ENCODE peak calls at places on chromosome 4, in nine cellular contexts. One of them, this sample, is unnamed.

GRCh38 chr4:183158062-183158461 is 59.0 kb downstream of the WWC2 start:
- DNase-seq in tibial nerve: no peak
- DNase-seq in BJ: no peak
- DNase-seq in GM23338: no peak
- DNase-seq in spleen: no peak
- DNase-seq in epithelial cell of esophagus: no peak
- DNase-seq in H9: no peak
- DNase-seq in brain microvascular endothelial cell: peak
- DNase-seq in GM12865: no peak
- DNase-seq in this sample: no peak

GRCh38 chr4:146269228-146269653 is 54.9 kb downstream of the REELD1 start:
- DNase-seq in GM23338: no peak
- DNase-seq in H9: no peak
- DNase-seq in tibial nerve: no peak
- DNase-seq in BJ: no peak
- DNase-seq in epithelial cell of esophagus: no peak
- DNase-seq in GM12865: peak
- DNase-seq in spleen: no peak
- DNase-seq in brain microvascular endothelial cell: no peak
- DNase-seq in this sample: no peak

GRCh38 chr4:23105759-23106370 is 413.1 kb downstream of the GBA3 start:
- DNase-seq in tibial nerve: no peak
- DNase-seq in BJ: no peak
- DNase-seq in H9: no peak
- DNase-seq in GM23338: no peak
- DNase-seq in GM12865: no peak
- DNase-seq in brain microvascular endothelial cell: no peak
- DNase-seq in spleen: no peak
- DNase-seq in epithelial cell of esophagus: peak
- DNase-seq in this sample: no peak

GRCh38 chr4:25029479-25030282 is 1.1 kb downstream of the LGI2 start:
- DNase-seq in brain microvascular endothelial cell: no peak
- DNase-seq in GM12865: no peak
- DNase-seq in GM23338: peak
- DNase-seq in BJ: no peak
- DNase-seq in epithelial cell of esophagus: no peak
- DNase-seq in tibial nerve: no peak
- DNase-seq in spleen: peak
- DNase-seq in H9: peak
- DNase-seq in this sample: no peak

GRCh38 chr4:105471566-105472176 is 2.2 kb downstream of the PPA2 start:
- DNase-seq in epithelial cell of esophagus: peak
- DNase-seq in brain microvascular endothelial cell: peak
- DNase-seq in tibial nerve: peak
- DNase-seq in GM23338: peak
- DNase-seq in BJ: no peak
- DNase-seq in H9: peak
- DNase-seq in GM12865: peak
- DNase-seq in spleen: peak
- DNase-seq in this sample: peak

GRCh38 chr4:26022346-26022891 is 108.4 kb downstream of the SMIM20 start:
- DNase-seq in tibial nerve: no peak
- DNase-seq in brain microvascular endothelial cell: peak
- DNase-seq in GM23338: no peak
- DNase-seq in epithelial cell of esophagus: peak
- DNase-seq in H9: no peak
- DNase-seq in BJ: peak
- DNase-seq in spleen: no peak
- DNase-seq in GM12865: no peak
- DNase-seq in this sample: no peak

GRCh38 chr4:122009524-122009923 is 57.7 kb upstream of the TRPC3 start:
- DNase-seq in H9: no peak
- DNase-seq in GM12865: no peak
- DNase-seq in spleen: no peak
- DNase-seq in epithelial cell of esophagus: no peak
- DNase-seq in brain microvascular endothelial cell: no peak
- DNase-seq in tibial nerve: no peak
- DNase-seq in BJ: no peak
- DNase-seq in GM23338: no peak
- DNase-seq in this sample: no peak

GRCh38 chr4:38034986-38035882 is 75.0 kb downstream of the PTTG2 start:
- DNase-seq in brain microvascular endothelial cell: peak
- DNase-seq in H9: no peak
- DNase-seq in spleen: no peak
- DNase-seq in GM12865: peak
- DNase-seq in BJ: no peak
- DNase-seq in epithelial cell of esophagus: peak
- DNase-seq in tibial nerve: no peak
- DNase-seq in GM23338: peak
- DNase-seq in this sample: no peak

GRCh38 chr4:169668069-169668721 is 47.8 kb downstream of the CLCN3 start:
- DNase-seq in tibial nerve: no peak
- DNase-seq in brain microvascular endothelial cell: no peak
- DNase-seq in GM12865: no peak
- DNase-seq in H9: no peak
- DNase-seq in epithelial cell of esophagus: no peak
- DNase-seq in GM23338: no peak
- DNase-seq in BJ: no peak
- DNase-seq in spleen: no peak
- DNase-seq in this sample: no peak

GRCh38 chr4:8191136-8191747 is 7.8 kb upstream of the SH3TC1 start:
- DNase-seq in GM23338: no peak
- DNase-seq in GM12865: peak
- DNase-seq in tibial nerve: peak
- DNase-seq in spleen: peak
- DNase-seq in brain microvascular endothelial cell: peak
- DNase-seq in H9: no peak
- DNase-seq in BJ: no peak
- DNase-seq in epithelial cell of esophagus: peak
- DNase-seq in this sample: no peak

GRCh38 chr4:52840531-52841350 is 21.4 kb upstream of the RASL11B start:
- DNase-seq in GM23338: peak
- DNase-seq in epithelial cell of esophagus: no peak
- DNase-seq in brain microvascular endothelial cell: no peak
- DNase-seq in BJ: no peak
- DNase-seq in spleen: no peak
- DNase-seq in GM12865: no peak
- DNase-seq in H9: no peak
- DNase-seq in tibial nerve: no peak
- DNase-seq in this sample: no peak

GRCh38 chr4:156052116-156052515 is 98.5 kb upstream of the CTSO start:
- DNase-seq in BJ: no peak
- DNase-seq in H9: no peak
- DNase-seq in spleen: no peak
- DNase-seq in tibial nerve: no peak
- DNase-seq in GM12865: no peak
- DNase-seq in brain microvascular endothelial cell: no peak
- DNase-seq in GM23338: no peak
- DNase-seq in epithelial cell of esophagus: peak
- DNase-seq in this sample: no peak

GRCh38 chr4:147829401-147830101 is 97.7 kb downstream of the ARHGAP10 start:
- DNase-seq in brain microvascular endothelial cell: peak
- DNase-seq in GM12865: no peak
- DNase-seq in spleen: no peak
- DNase-seq in BJ: no peak
- DNase-seq in epithelial cell of esophagus: peak
- DNase-seq in GM23338: no peak
- DNase-seq in tibial nerve: no peak
- DNase-seq in H9: no peak
- DNase-seq in this sample: no peak

GRCh38 chr4:173698557-173699262 is 168.7 kb upstream of the HAND2 start:
- DNase-seq in H9: no peak
- DNase-seq in GM23338: no peak
- DNase-seq in brain microvascular endothelial cell: no peak
- DNase-seq in GM12865: no peak
- DNase-seq in tibial nerve: no peak
- DNase-seq in BJ: no peak
- DNase-seq in spleen: no peak
- DNase-seq in epithelial cell of esophagus: no peak
- DNase-seq in this sample: no peak

GRCh38 chr4:87947381-87948160 is 27.9 kb upstream of the SPP1 start:
- DNase-seq in epithelial cell of esophagus: no peak
- DNase-seq in BJ: peak
- DNase-seq in brain microvascular endothelial cell: no peak
- DNase-seq in spleen: no peak
- DNase-seq in H9: no peak
- DNase-seq in GM23338: no peak
- DNase-seq in tibial nerve: no peak
- DNase-seq in GM12865: no peak
- DNase-seq in this sample: no peak

GRCh38 chr4:163744861-163745260 is 250.4 kb downstream of the TMA16 start:
- DNase-seq in spleen: no peak
- DNase-seq in GM12865: peak
- DNase-seq in tibial nerve: no peak
- DNase-seq in GM23338: no peak
- DNase-seq in H9: no peak
- DNase-seq in epithelial cell of esophagus: no peak
- DNase-seq in BJ: no peak
- DNase-seq in brain microvascular endothelial cell: no peak
- DNase-seq in this sample: no peak

GRCh38 chr4:7187691-7188090 is 4.6 kb upstream of the SORCS2 start:
- DNase-seq in BJ: no peak
- DNase-seq in H9: no peak
- DNase-seq in brain microvascular endothelial cell: no peak
- DNase-seq in spleen: no peak
- DNase-seq in GM12865: no peak
- DNase-seq in tibial nerve: no peak
- DNase-seq in epithelial cell of esophagus: no peak
- DNase-seq in GM23338: no peak
- DNase-seq in this sample: no peak
- TF ChIP-seq CTCF in BJ: no peak
- TF ChIP-seq CTCF in H9: no peak
- TF ChIP-seq CTCF in brain microvascular endothelial cell: no peak
- TF ChIP-seq CTCF in spleen: no peak
- TF ChIP-seq CTCF in GM12865: no peak
- TF ChIP-seq CTCF in tibial nerve: no peak
- TF ChIP-seq CTCF in epithelial cell of esophagus: no peak
- TF ChIP-seq CTCF in GM23338: no peak
- TF ChIP-seq CTCF in this sample: no peak

GRCh38 chr4:73593631-73594241 is 26.5 kb downstream of the RASSF6 start:
- DNase-seq in GM12865: peak
- DNase-seq in BJ: no peak
- DNase-seq in GM23338: peak
- DNase-seq in brain microvascular endothelial cell: peak
- DNase-seq in tibial nerve: no peak
- DNase-seq in spleen: no peak
- DNase-seq in H9: no peak
- DNase-seq in epithelial cell of esophagus: peak
- DNase-seq in this sample: no peak
- TF ChIP-seq CTCF in GM12865: peak
- TF ChIP-seq CTCF in BJ: peak
- TF ChIP-seq CTCF in GM23338: peak
- TF ChIP-seq CTCF in brain microvascular endothelial cell: peak
- TF ChIP-seq CTCF in tibial nerve: peak
- TF ChIP-seq CTCF in spleen: peak
- TF ChIP-seq CTCF in H9: peak
- TF ChIP-seq CTCF in epithelial cell of esophagus: peak
- TF ChIP-seq CTCF in this sample: peak

GRCh38 chr4:114132199-114132598 is 152.8 kb upstream of the ARSJ start:
- DNase-seq in brain microvascular endothelial cell: no peak
- DNase-seq in H9: no peak
- DNase-seq in epithelial cell of esophagus: no peak
- DNase-seq in spleen: no peak
- DNase-seq in tibial nerve: no peak
- DNase-seq in GM23338: no peak
- DNase-seq in GM12865: no peak
- DNase-seq in BJ: no peak
- DNase-seq in this sample: no peak

GRCh38 chr4:114137984-114138383 is 158.5 kb upstream of the ARSJ start:
- DNase-seq in spleen: no peak
- DNase-seq in GM23338: no peak
- DNase-seq in epithelial cell of esophagus: no peak
- DNase-seq in BJ: no peak
- DNase-seq in brain microvascular endothelial cell: no peak
- DNase-seq in GM12865: no peak
- DNase-seq in H9: no peak
- DNase-seq in tibial nerve: no peak
- DNase-seq in this sample: no peak

GRCh38 chr4:114136067-114136466 is 156.6 kb upstream of the ARSJ start:
- DNase-seq in H9: no peak
- DNase-seq in GM12865: no peak
- DNase-seq in BJ: no peak
- DNase-seq in brain microvascular endothelial cell: no peak
- DNase-seq in tibial nerve: no peak
- DNase-seq in spleen: no peak
- DNase-seq in GM23338: no peak
- DNase-seq in epithelial cell of esophagus: no peak
- DNase-seq in this sample: no peak

DNA sequence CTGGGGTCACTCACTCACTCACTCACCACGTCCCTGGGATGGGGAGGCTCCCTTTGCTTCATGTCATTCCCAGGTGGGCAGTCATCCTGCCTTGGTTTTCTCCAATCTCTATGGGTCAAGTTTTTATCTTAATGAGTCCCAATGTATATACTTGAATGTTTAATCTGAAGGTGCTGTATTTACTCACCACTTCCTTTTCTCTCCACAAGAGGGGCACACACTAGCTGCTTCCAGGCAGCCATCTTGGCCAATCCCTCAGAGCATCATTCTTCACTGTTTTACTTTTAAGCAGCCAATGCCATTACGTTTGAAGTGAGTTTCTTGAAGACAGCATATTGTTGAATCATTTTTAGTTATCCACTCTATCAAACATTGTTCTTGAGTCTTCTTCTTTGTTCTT is 153.4 kb upstream of the ARSJ start:
- DNase-seq in brain microvascular endothelial cell: peak
- DNase-seq in BJ: no peak
- DNase-seq in tibial nerve: no peak
- DNase-seq in GM12865: peak
- DNase-seq in H9: no peak
- DNase-seq in spleen: no peak
- DNase-seq in GM23338: peak
- DNase-seq in epithelial cell of esophagus: peak
- DNase-seq in this sample: no peak
- TF ChIP-seq CTCF in brain microvascular endothelial cell: peak
- TF ChIP-seq CTCF in BJ: peak
- TF ChIP-seq CTCF in tibial nerve: no peak
- TF ChIP-seq CTCF in GM12865: peak
- TF ChIP-seq CTCF in H9: peak
- TF ChIP-seq CTCF in spleen: peak
- TF ChIP-seq CTCF in GM23338: peak
- TF ChIP-seq CTCF in epithelial cell of esophagus: peak
- TF ChIP-seq CTCF in this sample: peak

DNA sequence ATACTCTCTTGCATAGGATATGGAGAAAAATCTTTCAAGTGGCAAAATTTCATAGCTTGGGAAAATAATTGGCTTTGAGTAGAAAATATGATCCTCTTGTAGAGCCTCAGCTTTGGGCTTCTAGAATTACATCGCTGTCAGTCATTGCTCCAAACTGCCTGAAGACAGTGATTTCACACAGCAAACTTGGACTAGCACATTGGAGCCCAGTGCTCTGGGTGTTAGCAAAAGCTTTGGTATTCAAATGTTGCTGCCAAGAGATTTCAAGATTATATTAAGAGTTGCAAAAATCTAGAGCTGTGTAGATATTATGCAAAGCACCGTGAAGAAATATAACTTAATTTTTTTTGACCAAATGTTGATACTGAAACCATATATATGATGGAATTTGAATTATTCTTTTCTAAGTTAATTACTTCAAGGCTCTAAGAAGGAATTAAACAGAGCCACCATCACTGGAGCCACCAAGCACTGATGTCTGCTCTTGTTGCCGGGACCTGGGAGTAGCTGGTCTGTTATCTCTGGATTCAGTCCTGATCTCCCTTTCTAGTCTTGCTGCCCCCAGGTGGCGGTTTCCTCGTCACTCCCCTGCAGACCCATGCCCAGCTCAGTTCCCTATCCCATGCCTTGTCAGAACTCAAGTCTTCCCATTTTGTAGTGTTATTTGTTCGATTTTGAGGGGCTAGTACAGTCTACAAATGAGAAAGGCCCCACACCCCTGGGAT is 260.7 kb upstream of the SFRP2 start:
- DNase-seq in tibial nerve: no peak
- DNase-seq in BJ: peak
- DNase-seq in epithelial cell of esophagus: peak
- DNase-seq in spleen: no peak
- DNase-seq in GM23338: peak
- DNase-seq in H9: peak
- DNase-seq in GM12865: no peak
- DNase-seq in brain microvascular endothelial cell: peak
- DNase-seq in this sample: peak
- TF ChIP-seq CTCF in tibial nerve: no peak
- TF ChIP-seq CTCF in BJ: peak
- TF ChIP-seq CTCF in epithelial cell of esophagus: no peak
- TF ChIP-seq CTCF in spleen: no peak
- TF ChIP-seq CTCF in GM23338: peak
- TF ChIP-seq CTCF in H9: peak
- TF ChIP-seq CTCF in GM12865: no peak
- TF ChIP-seq CTCF in brain microvascular endothelial cell: no peak
- TF ChIP-seq CTCF in this sample: no peak

This sample was measured in nephron progenitor cell.